ENCODE peak calls at places on chromosome 15, in four cellular contexts. K is HepG2, U is GM12878, X is H1. J is an unnamed sample. For H3K27me3, the result is how much of the 10 kb centered on the place peaks cover.

GRCh38 chr15:74209997-74210573 is 7.5 kb upstream of the STRA6 start:
- DNase-seq in U (no peak), X (no peak), K (no peak), J (no peak)

GRCh38 chr15:92163641-92164040 is 230.0 kb upstream of the ST8SIA2 start:
- DNase-seq in K (no peak), X (no peak), U (no peak), J (no peak)

GRCh38 chr15:45573961-45574629 is 13.1 kb upstream of the BLOC1S6 start:
- DNase-seq in X (peak), U (no peak), K (peak), J (peak)

GRCh38 chr15:38002883-38003477 is 68.5 kb downstream of the TMCO5A start:
- DNase-seq in X (peak), U (peak), K (peak), J (peak)

GRCh38 chr15:67091966-67092677 is 26.7 kb downstream of the SMAD3 start:
- DNase-seq in K (no peak), X (no peak), U (no peak), J (no peak)

GRCh38 chr15:85837881-85838280 is 43.2 kb upstream of the KLHL25 start:
- DNase-seq in X (no peak), U (no peak), K (no peak), J (no peak)

GRCh38 chr15:69265347-69265955 is 33.3 kb upstream of the PAQR5 start:
- DNase-seq in K (peak), U (no peak), X (no peak), J (peak)

GRCh38 chr15:70794596-70795310 is 31.4 kb upstream of the UACA start:
- DNase-seq in X (no peak), U (no peak), K (no peak), J (no peak)

GRCh38 chr15:53837263-53837662 is 77.8 kb upstream of the WDR72 start:
- DNase-seq in U (no peak), X (no peak), K (peak), J (no peak)

GRCh38 chr15:98731712-98732450 is 83.5 kb downstream of the IGF1R start:
- DNase-seq in X (no peak), K (no peak), U (no peak), J (no peak)

GRCh38 chr15:90209591-90209990 is 8.5 kb downstream of the SEMA4B start:
- DNase-seq in X (no peak), U (peak), K (no peak), J (no peak)

GRCh38 chr15:29135266-29135665 is 134.4 kb downstream of the NSMCE3 start:
- DNase-seq in X (no peak), K (no peak), U (no peak), J (no peak)
- H3K27me3 ChIP-seq in X (under half), K (under half), U (under half), J (under half)

GRCh38 chr15:40305281-40305680 is 2.5 kb downstream of the PLCB2 start:
- DNase-seq in K (no peak), X (no peak), U (no peak), J (no peak)
- TF ChIP-seq SUZ12 in K (no peak), X (no peak), U (no peak), J (no peak)

GRCh38 chr15:29448320-29448719 is 178.7 kb upstream of the NSMCE3 start:
- DNase-seq in U (no peak), K (no peak), X (no peak), J (no peak)
- H3K27me3 ChIP-seq in U (under half), K (under half), X (under half), J (under half)

DNA sequence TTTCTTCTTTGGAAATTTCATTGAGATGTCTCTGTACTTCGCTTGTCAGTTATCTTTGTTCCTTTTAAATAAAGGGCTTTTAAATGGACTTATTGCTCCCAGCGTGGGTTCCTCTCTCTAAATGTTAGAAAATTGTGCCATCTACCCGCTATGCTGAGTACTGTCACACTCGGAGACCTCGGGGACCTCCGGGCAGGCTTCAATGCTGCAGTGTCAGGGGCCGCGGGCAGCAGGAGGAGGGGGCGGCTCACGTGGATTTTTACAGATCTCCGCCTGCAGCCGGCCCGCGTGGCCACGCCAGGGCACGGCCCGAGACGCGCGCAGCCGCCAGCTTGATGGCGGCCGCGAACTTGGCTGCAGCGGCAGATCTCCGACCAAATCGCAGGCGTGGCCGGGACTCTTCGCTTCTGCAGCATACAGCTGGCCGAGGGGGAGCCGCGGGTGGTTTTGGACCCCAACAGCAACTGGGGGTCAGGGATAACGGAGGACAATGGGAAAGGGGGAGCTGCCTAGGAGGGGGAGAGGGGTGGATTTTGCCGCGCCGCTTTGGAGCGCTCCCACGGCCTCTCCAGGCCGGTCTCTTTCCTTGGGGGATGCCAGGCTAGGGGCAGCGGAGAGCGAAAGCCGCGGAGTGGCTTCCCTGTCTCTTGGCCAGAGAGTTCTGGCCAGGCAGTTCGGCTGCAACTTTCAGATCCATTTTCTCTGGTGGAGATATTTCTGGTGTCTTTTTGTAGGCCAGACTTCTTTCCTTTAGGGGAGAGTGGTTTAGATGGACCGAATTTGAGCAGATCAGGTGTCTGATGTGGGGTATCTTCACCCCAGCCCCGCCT is 15.3 kb downstream of the NR2F2 start:
- DNase-seq in K (peak), X (no peak), U (no peak), J (no peak)
- TF ChIP-seq SUZ12 in K (no peak), X (peak), U (no peak), J (peak)

DNA sequence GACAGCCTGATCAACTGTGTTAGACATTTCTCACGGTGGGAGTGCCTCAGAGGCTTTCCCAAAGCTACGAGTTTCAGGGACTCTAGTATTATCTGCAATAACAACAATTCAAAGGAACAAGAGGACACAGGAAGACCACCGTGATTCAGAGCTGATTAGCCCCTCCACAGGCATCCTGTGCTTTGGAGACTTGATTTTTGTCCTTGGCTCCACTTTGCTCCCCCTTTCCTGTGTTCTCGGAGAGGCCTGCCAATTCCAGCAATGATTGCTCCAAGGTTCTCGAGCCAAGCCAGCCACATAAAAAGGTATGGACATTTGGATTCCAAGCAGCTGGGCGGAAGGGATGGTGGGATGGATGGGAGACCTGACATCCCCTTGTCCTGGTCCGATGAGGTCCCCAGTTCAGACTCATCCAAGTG is 14.3 kb downstream of the EHD4 start:
- DNase-seq in K (no peak), X (no peak), U (no peak), J (no peak)
- H3K27me3 ChIP-seq in K (under half), X (under half), U (under half), J (under half)

DNA sequence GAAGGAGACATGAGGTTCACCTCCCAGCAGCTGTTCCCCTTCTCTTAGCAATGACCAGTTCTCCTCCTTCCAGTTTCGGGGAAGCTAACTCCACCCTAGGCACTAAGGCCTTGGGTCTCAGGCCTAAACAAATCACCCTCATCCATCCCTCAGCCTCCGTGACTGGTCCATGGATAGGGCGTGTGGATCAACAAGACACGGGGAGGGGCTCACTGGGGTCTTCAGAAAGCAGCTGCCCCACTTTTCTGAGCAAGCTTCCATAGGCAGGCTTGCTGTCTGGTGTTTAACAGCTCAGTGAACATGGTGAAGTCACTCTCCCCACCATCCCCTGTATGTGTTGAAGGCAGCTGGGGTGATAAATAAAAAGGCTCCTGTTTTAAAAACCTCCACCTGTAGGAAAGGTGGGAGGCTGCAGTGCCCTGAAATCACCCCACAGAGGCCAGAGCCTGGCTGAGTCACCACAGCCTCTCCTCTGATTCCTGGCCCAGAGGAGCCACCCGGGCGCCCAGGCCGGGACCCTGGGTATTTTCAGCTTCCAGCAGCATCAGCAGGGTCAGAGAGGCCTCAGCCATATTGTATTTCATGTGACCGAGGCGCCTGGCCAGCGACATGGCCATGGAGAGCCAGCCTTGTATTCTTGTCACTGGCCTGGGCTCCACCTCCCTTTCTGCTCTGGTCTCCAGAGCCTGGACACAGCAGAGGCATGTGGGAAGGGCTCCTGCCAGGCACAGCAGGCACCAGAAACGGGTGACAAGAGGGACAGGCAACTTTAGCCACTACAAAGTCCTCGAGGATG is 60.3 kb upstream of the HERC1 start:
- DNase-seq in U (no peak), X (no peak), K (no peak), J (no peak)
- TF ChIP-seq SUZ12 in U (no peak), X (no peak), K (no peak), J (no peak)

J was measured in NT2/D1.